ENCODE peak calls at places on chromosomes 5 and 9, in seven cellular contexts. W, G, J, Y, M, R and D are unnamed samples.

GRCh38 chr5:12230659-12231058 is 326.4 kb upstream of the CTNND2 start:
- DNase-seq in Y (no peak), J (no peak), W (no peak), R (no peak), G (no peak), M (no peak), D (no peak)

GRCh38 chr5:43279548-43280274 is 33.5 kb downstream of the HMGCS1 start:
- DNase-seq in Y (no peak), J (no peak), W (no peak), G (no peak), M (no peak), R (no peak), D (no peak)

GRCh38 chr5:82918311-82919031 is 158.7 kb downstream of the TMEM167A start:
- DNase-seq in R (no peak), W (no peak), Y (no peak), M (no peak), G (no peak), J (peak; percentile 77), D (no peak)

GRCh38 chr5:159576902-159577301 is 246.6 kb upstream of the IL12B start:
- DNase-seq in G (no peak), W (no peak), J (no peak), Y (no peak), M (no peak), R (no peak), D (no peak)

GRCh38 chr9:88087906-88088305 is 50.4 kb downstream of the SPATA31C2 start:
- DNase-seq in G (no peak), J (peak; percentile 90), Y (no peak), M (no peak), R (no peak), W (no peak), D (no peak)

GRCh38 chr9:114653556-114654159 is 3.9 kb downstream of the TEX53 start:
- DNase-seq in Y (peak; percentile 41), M (peak; percentile 91), G (peak; percentile 59), J (peak; percentile 85), W (peak; percentile 79), R (peak; percentile 55), D (peak; percentile 25)

GRCh38 chr5:38793099-38793498 is 52.7 kb upstream of the OSMR start:
- DNase-seq in G (no peak), R (no peak), M (no peak), W (no peak), Y (no peak), J (no peak), D (no peak)

GRCh38 chr5:1293416-1293996 is 1.4 kb downstream of the TERT start:
- DNase-seq in M (no peak), R (no peak), W (no peak), G (no peak), J (no peak), Y (no peak), D (no peak)

GRCh38 chr5:139698461-139699146 is 50.5 kb downstream of the CXXC5 start:
- DNase-seq in R (no peak), Y (no peak), W (peak; percentile 88), J (peak; percentile 91), G (peak; percentile 57), M (peak; percentile 83), D (no peak)

GRCh38 chr5:91170266-91170665 is 212.9 kb downstream of the ARRDC3 start:
- DNase-seq in M (no peak), G (no peak), R (no peak), W (no peak), Y (no peak), J (no peak), D (no peak)